ENCODE peak calls at places on chromosomes 2 and 18, in five cellular contexts. One of them, this sample, is unnamed.

GRCh38 chr2:239013670-239013960 is 165.7 kb downstream of the TWIST2 start:
- DNase-seq in mammary epithelial cell: no peak
- DNase-seq in NCI-H460: no peak
- DNase-seq in posterior cingulate gyrus: no peak
- DNase-seq in cerebellar cortex: no peak
- DNase-seq in this sample: no peak

GRCh38 chr18:11658989-11659388 is 30.1 kb upstream of the GNAL start:
- DNase-seq in mammary epithelial cell: peak; percentile 90
- DNase-seq in NCI-H460: no peak
- DNase-seq in posterior cingulate gyrus: no peak
- DNase-seq in cerebellar cortex: no peak
- DNase-seq in this sample: no peak

GRCh38 chr18:74131124-74131523 is 16.5 kb downstream of the FBXO15 start:
- DNase-seq in mammary epithelial cell: no peak
- DNase-seq in NCI-H460: no peak
- DNase-seq in posterior cingulate gyrus: no peak
- DNase-seq in cerebellar cortex: no peak
- DNase-seq in this sample: no peak

GRCh38 chr2:156340818-156341481 is 8.4 kb upstream of the NR4A2 start:
- DNase-seq in mammary epithelial cell: no peak
- DNase-seq in NCI-H460: no peak
- DNase-seq in posterior cingulate gyrus: no peak
- DNase-seq in cerebellar cortex: peak; percentile 25
- DNase-seq in this sample: no peak

GRCh38 chr2:102698369-102699111 is 63.3 kb upstream of the TMEM182 start:
- DNase-seq in mammary epithelial cell: peak; percentile 81
- DNase-seq in NCI-H460: no peak
- DNase-seq in posterior cingulate gyrus: no peak
- DNase-seq in cerebellar cortex: no peak
- DNase-seq in this sample: no peak

GRCh38 chr2:206028101-206028500 is 57.9 kb downstream of the INO80D start:
- DNase-seq in mammary epithelial cell: no peak
- DNase-seq in NCI-H460: no peak
- DNase-seq in posterior cingulate gyrus: no peak
- DNase-seq in cerebellar cortex: no peak
- DNase-seq in this sample: no peak

GRCh38 chr2:105406221-105406620 is 7.4 kb upstream of the FHL2 start:
- DNase-seq in mammary epithelial cell: peak; percentile 67
- DNase-seq in NCI-H460: no peak
- DNase-seq in posterior cingulate gyrus: no peak
- DNase-seq in cerebellar cortex: no peak
- DNase-seq in this sample: no peak

GRCh38 chr2:216116418-216116817 is 7.3 kb downstream of the XRCC5 start:
- DNase-seq in mammary epithelial cell: no peak
- DNase-seq in NCI-H460: no peak
- DNase-seq in posterior cingulate gyrus: no peak
- DNase-seq in cerebellar cortex: no peak
- DNase-seq in this sample: no peak

GRCh38 chr2:138712212-138712979 is 67.8 kb downstream of the NXPH2 start:
- DNase-seq in mammary epithelial cell: no peak
- DNase-seq in NCI-H460: no peak
- DNase-seq in posterior cingulate gyrus: no peak
- DNase-seq in cerebellar cortex: no peak
- DNase-seq in this sample: no peak

GRCh38 chr2:37324536-37324785 is 172 bp downstream of the PRKD3 start:
- DNase-seq in mammary epithelial cell: no peak
- DNase-seq in NCI-H460: no peak
- DNase-seq in posterior cingulate gyrus: peak; percentile 87
- DNase-seq in cerebellar cortex: no peak
- DNase-seq in this sample: peak; percentile 77

GRCh38 chr2:167843203-167843602 is 404.2 kb downstream of the STK39 start:
- DNase-seq in mammary epithelial cell: no peak
- DNase-seq in NCI-H460: no peak
- DNase-seq in posterior cingulate gyrus: no peak
- DNase-seq in cerebellar cortex: no peak
- DNase-seq in this sample: no peak